ENCODE peak calls at places on chromosome 2, in four cellular contexts. One of them, this sample, is unnamed.

GRCh38 chr2:107393516-107393915 is 433.2 kb upstream of the RGPD4 start:
- DNase-seq in RPMI8226: no peak
- DNase-seq in IMR-90: no peak
- DNase-seq in fibroblast of the conjunctiva: no peak
- DNase-seq in this sample: no peak

GRCh38 chr2:208033701-208034502 is 8.6 kb upstream of the PLEKHM3 start:
- DNase-seq in RPMI8226: peak
- DNase-seq in IMR-90: peak
- DNase-seq in fibroblast of the conjunctiva: no peak
- DNase-seq in this sample: no peak

GRCh38 chr2:234839285-234839684 is 112.5 kb upstream of the SH3BP4 start:
- DNase-seq in RPMI8226: no peak
- DNase-seq in IMR-90: no peak
- DNase-seq in fibroblast of the conjunctiva: no peak
- DNase-seq in this sample: no peak

GRCh38 chr2:227853765-227854271 is 17.6 kb upstream of the DAW1 start:
- DNase-seq in RPMI8226: no peak
- DNase-seq in IMR-90: peak
- DNase-seq in fibroblast of the conjunctiva: no peak
- DNase-seq in this sample: no peak

GRCh38 chr2:217611056-217611455 is 391.7 kb downstream of the TNS1 start:
- DNase-seq in RPMI8226: peak
- DNase-seq in IMR-90: no peak
- DNase-seq in fibroblast of the conjunctiva: no peak
- DNase-seq in this sample: no peak

GRCh38 chr2:159903404-159904126 is 105.6 kb upstream of the CD302 start:
- DNase-seq in RPMI8226: peak
- DNase-seq in IMR-90: no peak
- DNase-seq in fibroblast of the conjunctiva: no peak
- DNase-seq in this sample: no peak

GRCh38 chr2:171811229-171811628 is 82.8 kb downstream of the SLC25A12 start:
- DNase-seq in RPMI8226: peak
- DNase-seq in IMR-90: peak
- DNase-seq in fibroblast of the conjunctiva: peak
- DNase-seq in this sample: no peak

GRCh38 chr2:55693181-55694125 is at the start of gene PNPT1:
- DNase-seq in RPMI8226: peak
- DNase-seq in IMR-90: peak
- DNase-seq in fibroblast of the conjunctiva: peak
- DNase-seq in this sample: peak

GRCh38 chr2:144137705-144138428 is 382.1 kb downstream of the ZEB2 start:
- DNase-seq in RPMI8226: no peak
- DNase-seq in IMR-90: peak
- DNase-seq in fibroblast of the conjunctiva: no peak
- DNase-seq in this sample: peak

GRCh38 chr2:157528963-157529751 is 85.3 kb upstream of the CYTIP start:
- DNase-seq in RPMI8226: no peak
- DNase-seq in IMR-90: no peak
- DNase-seq in fibroblast of the conjunctiva: no peak
- DNase-seq in this sample: no peak

GRCh38 chr2:235598842-235599531 is 105.1 kb downstream of the AGAP1 start:
- DNase-seq in RPMI8226: no peak
- DNase-seq in IMR-90: peak
- DNase-seq in fibroblast of the conjunctiva: no peak
- DNase-seq in this sample: no peak

GRCh38 chr2:201795608-201796477 is 10.5 kb upstream of the CDK15 start:
- DNase-seq in RPMI8226: peak
- DNase-seq in IMR-90: peak
- DNase-seq in fibroblast of the conjunctiva: no peak
- DNase-seq in this sample: no peak

GRCh38 chr2:6922201-6922656 is 5.0 kb downstream of the RNF144A start:
- DNase-seq in RPMI8226: no peak
- DNase-seq in IMR-90: no peak
- DNase-seq in fibroblast of the conjunctiva: no peak
- DNase-seq in this sample: no peak

GRCh38 chr2:25570161-25570840 is 103.1 kb downstream of the DTNB start:
- DNase-seq in RPMI8226: no peak
- DNase-seq in IMR-90: peak
- DNase-seq in fibroblast of the conjunctiva: no peak
- DNase-seq in this sample: no peak

GRCh38 chr2:191611614-191612013 is 66.3 kb upstream of the NABP1 start:
- DNase-seq in RPMI8226: peak
- DNase-seq in IMR-90: no peak
- DNase-seq in fibroblast of the conjunctiva: no peak
- DNase-seq in this sample: no peak

GRCh38 chr2:76895469-76895868 is 626.7 kb downstream of the LRRTM4 start:
- DNase-seq in RPMI8226: no peak
- DNase-seq in IMR-90: peak
- DNase-seq in fibroblast of the conjunctiva: no peak
- DNase-seq in this sample: no peak

GRCh38 chr2:205685314-205686230 is 3.3 kb downstream of the NRP2 start:
- DNase-seq in RPMI8226: peak
- DNase-seq in IMR-90: peak
- DNase-seq in fibroblast of the conjunctiva: no peak
- DNase-seq in this sample: no peak

GRCh38 chr2:12970861-12971260 is 254.1 kb downstream of the TRIB2 start:
- DNase-seq in RPMI8226: no peak
- DNase-seq in IMR-90: peak
- DNase-seq in fibroblast of the conjunctiva: no peak
- DNase-seq in this sample: peak

GRCh38 chr2:106065268-106065982 is 128.7 kb downstream of the UXS1 start:
- DNase-seq in RPMI8226: no peak
- DNase-seq in IMR-90: no peak
- DNase-seq in fibroblast of the conjunctiva: no peak
- DNase-seq in this sample: no peak

GRCh38 chr2:143823856-143824255 is 694.6 kb downstream of the ARHGAP15 start:
- DNase-seq in RPMI8226: no peak
- DNase-seq in IMR-90: no peak
- DNase-seq in fibroblast of the conjunctiva: no peak
- DNase-seq in this sample: no peak

GRCh38 chr2:176099159-176099736 is 347 bp upstream of the HOXD12 start:
- DNase-seq in RPMI8226: no peak
- DNase-seq in IMR-90: no peak
- DNase-seq in fibroblast of the conjunctiva: no peak
- DNase-seq in this sample: no peak

GRCh38 chr2:128668946-128669345 is 350.3 kb upstream of the HS6ST1 start:
- DNase-seq in RPMI8226: no peak
- DNase-seq in IMR-90: no peak
- DNase-seq in fibroblast of the conjunctiva: no peak
- DNase-seq in this sample: no peak

GRCh38 chr2:170266358-170266757 is 88.4 kb downstream of the MYO3B start:
- DNase-seq in RPMI8226: no peak
- DNase-seq in IMR-90: no peak
- DNase-seq in fibroblast of the conjunctiva: no peak
- DNase-seq in this sample: no peak

GRCh38 chr2:66252002-66252545 is 182.9 kb upstream of the MEIS1 start:
- DNase-seq in RPMI8226: no peak
- DNase-seq in IMR-90: no peak
- DNase-seq in fibroblast of the conjunctiva: no peak
- DNase-seq in this sample: no peak

GRCh38 chr2:144502356-144502755 is 17.6 kb downstream of the ZEB2 start:
- DNase-seq in RPMI8226: no peak
- DNase-seq in IMR-90: no peak
- DNase-seq in fibroblast of the conjunctiva: no peak
- DNase-seq in this sample: no peak

GRCh38 chr2:230455005-230455684 is 39.1 kb downstream of the SP100 start:
- DNase-seq in RPMI8226: no peak
- DNase-seq in IMR-90: no peak
- DNase-seq in fibroblast of the conjunctiva: no peak
- DNase-seq in this sample: no peak

GRCh38 chr2:19690429-19690828 is 211.4 kb downstream of the TTC32 start:
- DNase-seq in RPMI8226: no peak
- DNase-seq in IMR-90: no peak
- DNase-seq in fibroblast of the conjunctiva: no peak
- DNase-seq in this sample: no peak